ENCODE peak calls at places on chromosomes 1 and 21, in nine cellular contexts. One of them, this sample, is unnamed.

GRCh38 chr1:171680339-171680738 is 27.9 kb upstream of the MYOC start:
- DNase-seq in MCF 10A: no peak
- DNase-seq in ACHN: no peak
- DNase-seq in activated CD4-positive, CD25-positive, alpha-beta regulatory T cell: no peak
- DNase-seq in CD8-positive, alpha-beta memory T cell: no peak
- DNase-seq in progenitor cell of endocrine pancreas: no peak
- DNase-seq in stimulated activated CD8-positive, alpha-beta memory T cell treated with anti-CD3 and anti-CD28 coated beads, Interleukin-4, amount 100 ng/mL, for 24 hours: no peak
- DNase-seq in choroid plexus epithelial cell: no peak
- DNase-seq in GM12865: no peak
- DNase-seq in this sample: no peak

GRCh38 chr1:56972971-56973370 is 7.2 kb upstream of the C8B start:
- DNase-seq in progenitor cell of endocrine pancreas: no peak
- DNase-seq in CD8-positive, alpha-beta memory T cell: no peak
- DNase-seq in ACHN: no peak
- DNase-seq in stimulated activated CD8-positive, alpha-beta memory T cell treated with anti-CD3 and anti-CD28 coated beads, Interleukin-4, amount 100 ng/mL, for 24 hours: no peak
- DNase-seq in activated CD4-positive, CD25-positive, alpha-beta regulatory T cell: no peak
- DNase-seq in GM12865: no peak
- DNase-seq in MCF 10A: no peak
- DNase-seq in choroid plexus epithelial cell: no peak
- DNase-seq in this sample: no peak

GRCh38 chr1:93029317-93029716 is 49.8 kb upstream of the MTF2 start:
- DNase-seq in progenitor cell of endocrine pancreas: no peak
- DNase-seq in MCF 10A: no peak
- DNase-seq in activated CD4-positive, CD25-positive, alpha-beta regulatory T cell: no peak
- DNase-seq in GM12865: peak; percentile 62
- DNase-seq in CD8-positive, alpha-beta memory T cell: no peak
- DNase-seq in ACHN: no peak
- DNase-seq in stimulated activated CD8-positive, alpha-beta memory T cell treated with anti-CD3 and anti-CD28 coated beads, Interleukin-4, amount 100 ng/mL, for 24 hours: no peak
- DNase-seq in choroid plexus epithelial cell: no peak
- DNase-seq in this sample: no peak

GRCh38 chr1:56967900-56968832 is 2.4 kb upstream of the C8B start:
- DNase-seq in activated CD4-positive, CD25-positive, alpha-beta regulatory T cell: no peak
- DNase-seq in choroid plexus epithelial cell: peak; percentile 23
- DNase-seq in stimulated activated CD8-positive, alpha-beta memory T cell treated with anti-CD3 and anti-CD28 coated beads, Interleukin-4, amount 100 ng/mL, for 24 hours: no peak
- DNase-seq in CD8-positive, alpha-beta memory T cell: no peak
- DNase-seq in ACHN: peak; percentile 11
- DNase-seq in progenitor cell of endocrine pancreas: peak; percentile 46
- DNase-seq in MCF 10A: peak; percentile 42
- DNase-seq in GM12865: peak; percentile 16
- DNase-seq in this sample: no peak

GRCh38 chr1:187634940-187635339 is 806.2 kb downstream of the PLA2G4A start:
- DNase-seq in progenitor cell of endocrine pancreas: no peak
- DNase-seq in GM12865: no peak
- DNase-seq in CD8-positive, alpha-beta memory T cell: no peak
- DNase-seq in activated CD4-positive, CD25-positive, alpha-beta regulatory T cell: no peak
- DNase-seq in ACHN: no peak
- DNase-seq in stimulated activated CD8-positive, alpha-beta memory T cell treated with anti-CD3 and anti-CD28 coated beads, Interleukin-4, amount 100 ng/mL, for 24 hours: no peak
- DNase-seq in MCF 10A: no peak
- DNase-seq in choroid plexus epithelial cell: no peak
- DNase-seq in this sample: no peak

GRCh38 chr1:2971609-2972008 is 49.7 kb upstream of the ACTRT2 start:
- DNase-seq in activated CD4-positive, CD25-positive, alpha-beta regulatory T cell: no peak
- DNase-seq in progenitor cell of endocrine pancreas: no peak
- DNase-seq in GM12865: no peak
- DNase-seq in stimulated activated CD8-positive, alpha-beta memory T cell treated with anti-CD3 and anti-CD28 coated beads, Interleukin-4, amount 100 ng/mL, for 24 hours: no peak
- DNase-seq in ACHN: no peak
- DNase-seq in CD8-positive, alpha-beta memory T cell: no peak
- DNase-seq in choroid plexus epithelial cell: no peak
- DNase-seq in MCF 10A: no peak
- DNase-seq in this sample: no peak

GRCh38 chr1:157773723-157774350 is 3.1 kb downstream of the FCRL2 start:
- DNase-seq in GM12865: peak; percentile 37
- DNase-seq in progenitor cell of endocrine pancreas: no peak
- DNase-seq in MCF 10A: peak; percentile 34
- DNase-seq in choroid plexus epithelial cell: no peak
- DNase-seq in activated CD4-positive, CD25-positive, alpha-beta regulatory T cell: no peak
- DNase-seq in stimulated activated CD8-positive, alpha-beta memory T cell treated with anti-CD3 and anti-CD28 coated beads, Interleukin-4, amount 100 ng/mL, for 24 hours: no peak
- DNase-seq in ACHN: peak; percentile 7
- DNase-seq in CD8-positive, alpha-beta memory T cell: no peak
- DNase-seq in this sample: no peak

GRCh38 chr1:218705391-218705790 is 360.3 kb downstream of the TGFB2 start:
- DNase-seq in activated CD4-positive, CD25-positive, alpha-beta regulatory T cell: no peak
- DNase-seq in GM12865: no peak
- DNase-seq in MCF 10A: peak; percentile 58
- DNase-seq in stimulated activated CD8-positive, alpha-beta memory T cell treated with anti-CD3 and anti-CD28 coated beads, Interleukin-4, amount 100 ng/mL, for 24 hours: no peak
- DNase-seq in choroid plexus epithelial cell: peak; percentile 30
- DNase-seq in ACHN: peak; percentile 62
- DNase-seq in progenitor cell of endocrine pancreas: no peak
- DNase-seq in CD8-positive, alpha-beta memory T cell: no peak
- DNase-seq in this sample: no peak

GRCh38 chr1:86753700-86754099 is 49.3 kb downstream of the SH3GLB1 start:
- DNase-seq in activated CD4-positive, CD25-positive, alpha-beta regulatory T cell: no peak
- DNase-seq in CD8-positive, alpha-beta memory T cell: no peak
- DNase-seq in stimulated activated CD8-positive, alpha-beta memory T cell treated with anti-CD3 and anti-CD28 coated beads, Interleukin-4, amount 100 ng/mL, for 24 hours: no peak
- DNase-seq in choroid plexus epithelial cell: peak; percentile 34
- DNase-seq in GM12865: peak; percentile 51
- DNase-seq in MCF 10A: peak; percentile 47
- DNase-seq in progenitor cell of endocrine pancreas: no peak
- DNase-seq in ACHN: peak; percentile 4
- DNase-seq in this sample: no peak

GRCh38 chr1:196598902-196599301 is 9.3 kb downstream of the KCNT2 start:
- DNase-seq in progenitor cell of endocrine pancreas: no peak
- DNase-seq in ACHN: no peak
- DNase-seq in MCF 10A: no peak
- DNase-seq in choroid plexus epithelial cell: no peak
- DNase-seq in CD8-positive, alpha-beta memory T cell: no peak
- DNase-seq in activated CD4-positive, CD25-positive, alpha-beta regulatory T cell: no peak
- DNase-seq in GM12865: no peak
- DNase-seq in stimulated activated CD8-positive, alpha-beta memory T cell treated with anti-CD3 and anti-CD28 coated beads, Interleukin-4, amount 100 ng/mL, for 24 hours: no peak
- DNase-seq in this sample: no peak

GRCh38 chr21:40377135-40377534 is 469.8 kb downstream of the DSCAM start:
- DNase-seq in progenitor cell of endocrine pancreas: no peak
- DNase-seq in CD8-positive, alpha-beta memory T cell: no peak
- DNase-seq in ACHN: no peak
- DNase-seq in MCF 10A: no peak
- DNase-seq in activated CD4-positive, CD25-positive, alpha-beta regulatory T cell: no peak
- DNase-seq in GM12865: no peak
- DNase-seq in stimulated activated CD8-positive, alpha-beta memory T cell treated with anti-CD3 and anti-CD28 coated beads, Interleukin-4, amount 100 ng/mL, for 24 hours: no peak
- DNase-seq in choroid plexus epithelial cell: no peak
- DNase-seq in this sample: no peak

GRCh38 chr1:105072850-105073249 is 1323.2 kb downstream of the AMY1C start:
- DNase-seq in stimulated activated CD8-positive, alpha-beta memory T cell treated with anti-CD3 and anti-CD28 coated beads, Interleukin-4, amount 100 ng/mL, for 24 hours: no peak
- DNase-seq in ACHN: no peak
- DNase-seq in progenitor cell of endocrine pancreas: no peak
- DNase-seq in CD8-positive, alpha-beta memory T cell: no peak
- DNase-seq in MCF 10A: peak; percentile 5
- DNase-seq in choroid plexus epithelial cell: no peak
- DNase-seq in GM12865: peak; percentile 0
- DNase-seq in activated CD4-positive, CD25-positive, alpha-beta regulatory T cell: no peak
- DNase-seq in this sample: peak; percentile 35

GRCh38 chr1:22457356-22457755 is 5.7 kb downstream of the ZBTB40 start:
- DNase-seq in stimulated activated CD8-positive, alpha-beta memory T cell treated with anti-CD3 and anti-CD28 coated beads, Interleukin-4, amount 100 ng/mL, for 24 hours: no peak
- DNase-seq in choroid plexus epithelial cell: peak; percentile 83
- DNase-seq in GM12865: no peak
- DNase-seq in CD8-positive, alpha-beta memory T cell: no peak
- DNase-seq in ACHN: no peak
- DNase-seq in progenitor cell of endocrine pancreas: no peak
- DNase-seq in MCF 10A: no peak
- DNase-seq in activated CD4-positive, CD25-positive, alpha-beta regulatory T cell: no peak
- DNase-seq in this sample: no peak

GRCh38 chr1:193103759-193104495 is 1.3 kb downstream of the GLRX2 start:
- DNase-seq in activated CD4-positive, CD25-positive, alpha-beta regulatory T cell: no peak
- DNase-seq in CD8-positive, alpha-beta memory T cell: no peak
- DNase-seq in choroid plexus epithelial cell: peak; percentile 36
- DNase-seq in progenitor cell of endocrine pancreas: no peak
- DNase-seq in ACHN: no peak
- DNase-seq in MCF 10A: peak; percentile 11
- DNase-seq in GM12865: no peak
- DNase-seq in stimulated activated CD8-positive, alpha-beta memory T cell treated with anti-CD3 and anti-CD28 coated beads, Interleukin-4, amount 100 ng/mL, for 24 hours: no peak
- DNase-seq in this sample: no peak